ENCODE peak calls at places on chromosomes 3 and 15, in nine cellular contexts. M, R, I, D, J, A, V, E and N are unnamed samples.

GRCh38 chr3:114332342-114333179 is 38.7 kb downstream of the TIGIT start:
- DNase-seq in M (no peak), R (no peak), I (no peak), D (no peak), J (no peak), A (no peak), V (no peak), E (no peak), N (no peak)

GRCh38 chr3:9473496-9473895 is 76.1 kb downstream of the SETD5 start:
- DNase-seq in M (no peak), R (no peak), I (no peak), D (no peak), J (no peak), A (no peak), V (no peak), E (no peak), N (no peak)

GRCh38 chr15:79702621-79703020 is 194.2 kb downstream of the MTHFS start:
- DNase-seq in M (no peak), R (no peak), I (no peak), D (no peak), J (no peak), A (no peak), V (no peak), E (peak; percentile 17), N (no peak)

GRCh38 chr15:42908538-42908937 is 12.0 kb downstream of the TTBK2 start:
- DNase-seq in M (peak; percentile 26), R (no peak), I (no peak), D (no peak), J (no peak), A (no peak), V (no peak), E (no peak), N (no peak)

GRCh38 chr15:99707481-99708270 is 25.6 kb downstream of the LYSMD4 start:
- DNase-seq in M (peak; percentile 85), R (no peak), I (peak; percentile 39), D (no peak), J (no peak), A (no peak), V (peak; percentile 67), E (peak; percentile 43), N (no peak)

GRCh38 chr15:33857726-33858125 is 110.6 kb upstream of the CHRM5 start:
- DNase-seq in M (no peak), R (no peak), I (no peak), D (no peak), J (no peak), A (no peak), V (no peak), E (no peak), N (no peak)

GRCh38 chr3:18591120-18591519 is 166.0 kb upstream of the SATB1 start:
- DNase-seq in M (no peak), R (no peak), I (no peak), D (peak; percentile 13), J (no peak), A (peak; percentile 46), V (no peak), E (no peak), N (no peak)

GRCh38 chr15:88124199-88124598 is 132.3 kb downstream of the NTRK3 start:
- DNase-seq in M (no peak), R (no peak), I (no peak), D (no peak), J (no peak), A (no peak), V (no peak), E (no peak), N (no peak)

GRCh38 chr15:23869391-23869790 is 182.3 kb upstream of the NDN start:
- DNase-seq in M (no peak), R (no peak), I (no peak), D (peak; percentile 86), J (peak; percentile 40), A (peak; percentile 90), V (no peak), E (peak; percentile 5), N (no peak)

GRCh38 chr3:52289338-52289746 is 1.7 kb downstream of the GLYCTK start:
- DNase-seq in M (no peak), R (no peak), I (no peak), D (no peak), J (no peak), A (no peak), V (no peak), E (no peak), N (no peak)

GRCh38 chr15:39486546-39487081 is 94.3 kb upstream of the THBS1 start:
- DNase-seq in M (no peak), R (no peak), I (peak; percentile 85), D (no peak), J (no peak), A (no peak), V (no peak), E (no peak), N (no peak)

GRCh38 chr3:169529013-169529412 is 134.5 kb downstream of the MECOM start:
- DNase-seq in M (no peak), R (no peak), I (no peak), D (no peak), J (no peak), A (no peak), V (no peak), E (no peak), N (no peak)

GRCh38 chr3:161781381-161781780 is 284.8 kb downstream of the OTOL1 start:
- DNase-seq in M (no peak), R (no peak), I (no peak), D (no peak), J (no peak), A (no peak), V (no peak), E (no peak), N (no peak)

GRCh38 chr3:128559486-128560225 is 66.7 kb upstream of the GATA2 start:
- DNase-seq in M (no peak), R (no peak), I (no peak), D (no peak), J (no peak), A (peak; percentile 82), V (no peak), E (no peak), N (no peak)

DNA sequence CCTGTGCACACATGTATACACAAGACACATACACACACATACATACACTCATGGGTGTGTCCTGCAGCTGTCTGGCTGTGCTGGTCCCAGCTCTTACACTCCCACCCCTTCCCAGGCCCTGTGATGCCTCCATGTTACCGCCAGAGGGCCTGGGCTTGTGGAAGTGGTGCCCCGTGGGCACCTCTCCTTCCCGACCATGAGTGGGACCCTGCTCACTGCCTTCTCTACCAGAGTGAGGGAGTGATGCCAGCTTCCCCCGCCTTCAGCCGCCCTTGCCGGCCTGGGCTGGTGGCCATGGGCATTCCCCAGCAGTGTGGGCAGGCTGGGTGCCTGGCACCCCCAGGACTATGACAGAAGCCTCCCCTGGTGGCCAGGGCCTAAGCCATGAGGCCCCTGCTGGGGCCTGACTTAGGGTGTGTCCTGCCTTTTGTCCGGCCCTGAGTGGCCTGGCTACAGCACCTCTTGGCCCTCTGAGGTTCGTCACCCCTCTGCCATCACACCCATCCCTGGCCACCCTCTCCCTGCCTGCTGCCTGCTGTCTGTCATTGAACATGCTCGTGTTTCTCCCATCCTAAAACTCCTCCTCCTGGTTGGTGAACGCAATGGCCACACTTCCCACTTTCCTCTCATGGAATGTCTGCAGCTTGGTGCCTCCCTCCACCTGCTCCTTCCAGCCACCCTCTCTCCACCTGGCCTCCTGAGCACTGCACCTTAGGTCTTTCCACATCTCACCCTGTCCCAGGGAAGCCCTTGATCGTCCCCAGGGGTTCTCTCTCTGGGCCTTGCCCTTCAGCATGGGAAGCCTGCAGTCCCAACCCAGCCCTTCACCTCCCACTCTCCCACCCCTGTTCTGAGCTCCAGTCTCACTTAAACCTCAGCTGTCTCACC is 14.6 kb downstream of the HDAC11 start:
- DNase-seq in M (no peak), R (no peak), I (peak; percentile 33), D (peak; percentile 60), J (peak; percentile 18), A (peak; percentile 80), V (peak; percentile 31), E (no peak), N (no peak)
- TF ChIP-seq CTCF in M (peak; percentile 70), R (peak; percentile 67), I (peak; percentile 72), D (peak; percentile 64), J (peak; percentile 63), A (peak; percentile 77), V (peak; percentile 82), E (peak; percentile 78), N (peak; percentile 78)

DNA sequence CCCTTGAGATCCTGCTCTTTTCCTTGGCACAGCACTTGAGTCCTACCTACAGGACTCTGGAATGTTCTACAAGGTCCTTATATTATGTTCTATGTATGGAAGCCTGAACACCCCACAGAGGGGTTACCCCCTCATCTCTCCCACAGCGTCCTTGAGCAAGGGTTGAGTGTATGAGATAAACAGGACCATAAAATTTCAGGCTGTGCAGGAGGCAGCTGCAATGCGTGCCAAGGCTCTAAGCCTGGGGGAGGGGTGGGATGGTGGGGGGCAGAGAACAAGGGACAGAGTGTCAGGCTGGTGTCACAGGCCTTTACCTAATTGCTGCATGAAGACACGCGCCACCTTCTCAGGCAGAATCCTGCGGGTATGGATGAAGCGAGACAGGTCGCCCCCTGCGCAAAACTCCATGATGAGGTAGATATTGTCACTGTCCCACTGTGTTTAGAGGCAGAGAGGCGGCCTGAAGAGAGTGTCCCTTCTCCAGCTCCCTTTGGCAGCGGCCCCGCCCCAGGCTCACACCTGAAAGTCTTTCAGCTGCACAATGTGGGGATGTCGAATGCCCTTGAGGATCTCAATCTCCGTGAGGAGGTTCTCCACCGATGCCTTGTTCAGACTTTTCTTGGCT is 1.1 kb downstream of the ULK3 start:
- DNase-seq in M (no peak), R (no peak), I (no peak), D (no peak), J (no peak), A (no peak), V (no peak), E (no peak), N (no peak)
- H3K4me3 ChIP-seq in M (peak overlapping the region; percentile 98), R (peak overlapping the region; percentile 79), I (peak overlapping the region; percentile 93), D (peak overlapping the region; percentile 82), J (peak overlapping the region; percentile 96), A (peak overlapping the region; percentile 91), V (peak overlapping the region; percentile 86), E (peak overlapping the region; percentile 88), N (peak overlapping the region; percentile 87)

DNA sequence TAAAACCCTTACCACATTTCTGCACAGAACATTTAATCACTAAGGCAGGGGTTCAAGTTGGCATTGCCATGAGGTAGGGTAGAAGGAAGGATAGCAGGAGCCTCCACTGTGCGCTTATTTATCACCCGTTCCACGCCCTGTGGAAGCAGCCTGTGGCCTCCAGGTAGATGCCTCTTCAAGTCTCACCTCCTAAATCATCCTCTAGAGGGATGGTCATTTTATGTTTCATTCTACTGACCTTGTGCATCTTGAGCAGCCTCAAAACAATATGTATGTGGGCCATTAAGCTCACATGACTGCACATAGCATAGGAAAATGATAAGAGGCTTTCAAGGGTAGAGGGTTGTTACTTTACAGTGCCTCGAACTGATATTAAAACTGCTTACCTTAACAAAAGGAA is 546.2 kb downstream of the GRM7 start:
- DNase-seq in M (peak; percentile 4), R (no peak), I (no peak), D (no peak), J (no peak), A (no peak), V (no peak), E (no peak), N (no peak)
- TF ChIP-seq CTCF in M (no peak), R (no peak), I (no peak), D (peak; percentile 19), J (no peak), A (peak; percentile 73), V (no peak), E (peak; percentile 9), N (peak; percentile 28)

DNA sequence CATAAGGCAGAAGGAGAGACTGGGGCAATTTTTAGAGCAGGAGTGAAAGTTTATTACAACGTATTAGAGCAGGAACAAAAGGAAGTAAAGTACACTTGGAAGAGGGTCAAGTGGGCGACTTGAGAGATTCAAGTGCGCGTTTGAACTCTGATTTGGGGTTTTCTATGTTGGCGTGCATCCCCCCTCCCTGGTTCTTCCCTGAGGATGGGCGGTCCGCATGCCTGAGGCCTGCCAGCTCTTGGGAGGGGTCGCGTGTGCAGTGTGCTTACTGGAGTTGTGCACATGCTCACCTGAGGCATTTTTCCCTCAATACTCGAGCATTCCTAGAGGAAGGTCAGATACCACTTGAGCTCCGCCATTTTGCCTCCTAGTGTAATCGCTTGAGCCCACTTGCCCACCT is 10.4 kb upstream of the CHAC1 start:
- DNase-seq in M (no peak), R (no peak), I (no peak), D (no peak), J (no peak), A (no peak), V (no peak), E (no peak), N (no peak)
- H3K4me3 ChIP-seq in M (no peak overlapping the region), R (no peak overlapping the region), I (no peak overlapping the region), D (no peak overlapping the region), J (peak overlapping the region; percentile 77), A (no peak overlapping the region), V (no peak overlapping the region), E (no peak overlapping the region), N (no peak overlapping the region)